ENCODE peak calls at places on chromosomes 3 and 15, in five cellular contexts. One of them, this sample, is unnamed.

GRCh38 chr3:46368569-46368968 is 2.2 kb upstream of the CCR5 start:
- DNase-seq in sigmoid colon: peak
- DNase-seq in HCT116: no peak
- DNase-seq in ovary: no peak
- DNase-seq in NB4: peak
- DNase-seq in this sample: no peak

GRCh38 chr15:73375755-73376305 is 7.1 kb upstream of the HCN4 start:
- DNase-seq in HCT116: no peak
- DNase-seq in ovary: no peak
- DNase-seq in NB4: no peak
- DNase-seq in sigmoid colon: no peak
- DNase-seq in this sample: no peak

GRCh38 chr3:34017757-34018156 is 219.3 kb downstream of the PDCD6IP start:
- DNase-seq in HCT116: no peak
- DNase-seq in ovary: no peak
- DNase-seq in sigmoid colon: no peak
- DNase-seq in NB4: no peak
- DNase-seq in this sample: no peak

GRCh38 chr3:123278446-123278845 is 76.7 kb downstream of the SEC22A start:
- DNase-seq in HCT116: no peak
- DNase-seq in ovary: no peak
- DNase-seq in sigmoid colon: no peak
- DNase-seq in NB4: no peak
- DNase-seq in this sample: no peak

GRCh38 chr15:25246641-25247417 is 192.0 kb downstream of the UBE3A start:
- DNase-seq in sigmoid colon: peak
- DNase-seq in HCT116: no peak
- DNase-seq in NB4: no peak
- DNase-seq in ovary: peak
- DNase-seq in this sample: no peak

GRCh38 chr3:181920409-181920808 is 208.7 kb downstream of the SOX2 start:
- DNase-seq in ovary: no peak
- DNase-seq in NB4: no peak
- DNase-seq in sigmoid colon: no peak
- DNase-seq in HCT116: no peak
- DNase-seq in this sample: no peak

GRCh38 chr3:127699098-127699945 is 26.6 kb downstream of the ABTB1 start:
- DNase-seq in HCT116: no peak
- DNase-seq in sigmoid colon: no peak
- DNase-seq in ovary: no peak
- DNase-seq in NB4: no peak
- DNase-seq in this sample: no peak

GRCh38 chr3:25604107-25604805 is 60.5 kb downstream of the TOP2B start:
- DNase-seq in NB4: peak
- DNase-seq in HCT116: no peak
- DNase-seq in ovary: no peak
- DNase-seq in sigmoid colon: no peak
- DNase-seq in this sample: no peak

GRCh38 chr3:73226026-73226425 is 164.6 kb downstream of the EBLN2 start:
- DNase-seq in ovary: no peak
- DNase-seq in HCT116: no peak
- DNase-seq in NB4: no peak
- DNase-seq in sigmoid colon: no peak
- DNase-seq in this sample: no peak

GRCh38 chr3:180913582-180914404 is 1.3 kb downstream of the FXR1 start:
- DNase-seq in HCT116: no peak
- DNase-seq in ovary: no peak
- DNase-seq in NB4: no peak
- DNase-seq in sigmoid colon: no peak
- DNase-seq in this sample: no peak

GRCh38 chr3:159604151-159604581 is 384.5 kb upstream of the IL12A start:
- DNase-seq in sigmoid colon: no peak
- DNase-seq in ovary: no peak
- DNase-seq in NB4: no peak
- DNase-seq in HCT116: no peak
- DNase-seq in this sample: no peak

GRCh38 chr3:15858547-15859506 is 61.0 kb upstream of the ANKRD28 start:
- DNase-seq in sigmoid colon: no peak
- DNase-seq in HCT116: no peak
- DNase-seq in NB4: peak
- DNase-seq in ovary: peak
- DNase-seq in this sample: peak

GRCh38 chr3:40323946-40324345 is 14.4 kb downstream of the EIF1B start:
- DNase-seq in NB4: no peak
- DNase-seq in sigmoid colon: no peak
- DNase-seq in ovary: no peak
- DNase-seq in HCT116: no peak
- DNase-seq in this sample: no peak

GRCh38 chr3:182241777-182242556 is 530.2 kb downstream of the SOX2 start:
- DNase-seq in ovary: peak
- DNase-seq in HCT116: no peak
- DNase-seq in NB4: no peak
- DNase-seq in sigmoid colon: peak
- DNase-seq in this sample: no peak

GRCh38 chr3:10116138-10116460 is 624 bp downstream of the BRK1 start:
- DNase-seq in sigmoid colon: no peak
- DNase-seq in NB4: peak
- DNase-seq in HCT116: no peak
- DNase-seq in ovary: no peak
- DNase-seq in this sample: peak

GRCh38 chr3:88661433-88661824 is 446.0 kb upstream of the EPHA3 start:
- DNase-seq in HCT116: no peak
- DNase-seq in NB4: no peak
- DNase-seq in sigmoid colon: no peak
- DNase-seq in ovary: no peak
- DNase-seq in this sample: no peak

GRCh38 chr3:33146791-33147445 is 33.1 kb downstream of the CRTAP start:
- DNase-seq in HCT116: no peak
- DNase-seq in ovary: no peak
- DNase-seq in NB4: no peak
- DNase-seq in sigmoid colon: no peak
- DNase-seq in this sample: no peak

GRCh38 chr15:66482539-66482938 is 15.0 kb downstream of the SNAPC5 start:
- DNase-seq in sigmoid colon: no peak
- DNase-seq in HCT116: no peak
- DNase-seq in ovary: no peak
- DNase-seq in NB4: no peak
- DNase-seq in this sample: no peak

GRCh38 chr3:172156309-172156998 is 117.1 kb downstream of the FNDC3B start:
- DNase-seq in NB4: no peak
- DNase-seq in sigmoid colon: no peak
- DNase-seq in HCT116: peak
- DNase-seq in ovary: no peak
- DNase-seq in this sample: no peak

GRCh38 chr3:13106308-13106970 is 33.2 kb upstream of the IQSEC1 start:
- DNase-seq in ovary: no peak
- DNase-seq in sigmoid colon: peak
- DNase-seq in HCT116: no peak
- DNase-seq in NB4: no peak
- DNase-seq in this sample: peak

GRCh38 chr15:88385078-88385700 is 82.0 kb downstream of the MRPL46 start:
- DNase-seq in sigmoid colon: no peak
- DNase-seq in ovary: no peak
- DNase-seq in HCT116: no peak
- DNase-seq in NB4: no peak
- DNase-seq in this sample: peak

GRCh38 chr15:62847900-62848489 is 194.6 kb upstream of the TPM1 start:
- DNase-seq in NB4: peak
- DNase-seq in sigmoid colon: peak
- DNase-seq in HCT116: peak
- DNase-seq in ovary: peak
- DNase-seq in this sample: no peak

GRCh38 chr3:99920530-99921376 is 103.1 kb downstream of the CMSS1 start:
- DNase-seq in sigmoid colon: peak
- DNase-seq in NB4: peak
- DNase-seq in HCT116: no peak
- DNase-seq in ovary: peak
- DNase-seq in this sample: no peak

GRCh38 chr3:188295876-188296275 is 141.9 kb downstream of the LPP start:
- DNase-seq in sigmoid colon: no peak
- DNase-seq in NB4: no peak
- DNase-seq in HCT116: no peak
- DNase-seq in ovary: no peak
- DNase-seq in this sample: no peak

GRCh38 chr3:57019057-57019456 is 41.4 kb upstream of the SPATA12 start:
- DNase-seq in sigmoid colon: no peak
- DNase-seq in ovary: no peak
- DNase-seq in HCT116: no peak
- DNase-seq in NB4: no peak
- DNase-seq in this sample: no peak

GRCh38 chr3:59426851-59427565 is 377.2 kb upstream of the CFAP20DC start:
- DNase-seq in sigmoid colon: no peak
- DNase-seq in NB4: peak
- DNase-seq in ovary: no peak
- DNase-seq in HCT116: no peak
- DNase-seq in this sample: no peak

GRCh38 chr3:56999547-56999946 is 60.9 kb upstream of the SPATA12 start:
- DNase-seq in NB4: no peak
- DNase-seq in HCT116: no peak
- DNase-seq in sigmoid colon: no peak
- DNase-seq in ovary: no peak
- DNase-seq in this sample: no peak

GRCh38 chr15:96070636-96071035 is 259.9 kb upstream of the NR2F2 start:
- DNase-seq in NB4: no peak
- DNase-seq in HCT116: no peak
- DNase-seq in ovary: no peak
- DNase-seq in sigmoid colon: no peak
- DNase-seq in this sample: no peak

GRCh38 chr3:134976948-134977347 is 181.9 kb downstream of the EPHB1 start:
- DNase-seq in ovary: no peak
- DNase-seq in sigmoid colon: no peak
- DNase-seq in NB4: peak
- DNase-seq in HCT116: no peak
- DNase-seq in this sample: no peak

GRCh38 chr3:81440666-81441065 is 320.8 kb downstream of the GBE1 start:
- DNase-seq in sigmoid colon: no peak
- DNase-seq in ovary: no peak
- DNase-seq in HCT116: no peak
- DNase-seq in NB4: no peak
- DNase-seq in this sample: no peak

GRCh38 chr3:126895178-126896066 is 87.5 kb upstream of the PLXNA1 start:
- DNase-seq in HCT116: no peak
- DNase-seq in sigmoid colon: no peak
- DNase-seq in NB4: no peak
- DNase-seq in ovary: peak
- DNase-seq in this sample: no peak

GRCh38 chr15:74269362-74270035 is 33.4 kb downstream of the CCDC33 start:
- DNase-seq in HCT116: no peak
- DNase-seq in sigmoid colon: no peak
- DNase-seq in NB4: no peak
- DNase-seq in ovary: no peak
- DNase-seq in this sample: no peak

GRCh38 chr15:68576253-68577236 is 2.2 kb upstream of the CORO2B start:
- DNase-seq in HCT116: no peak
- DNase-seq in sigmoid colon: no peak
- DNase-seq in NB4: no peak
- DNase-seq in ovary: no peak
- DNase-seq in this sample: no peak

GRCh38 chr15:70016511-70016994 is 81.2 kb downstream of the TLE3 start:
- DNase-seq in ovary: no peak
- DNase-seq in NB4: no peak
- DNase-seq in sigmoid colon: no peak
- DNase-seq in HCT116: no peak
- DNase-seq in this sample: no peak
- TF ChIP-seq POLR2A in ovary: no peak
- TF ChIP-seq POLR2A in NB4: no peak
- TF ChIP-seq POLR2A in sigmoid colon: no peak
- TF ChIP-seq POLR2A in HCT116: no peak
- TF ChIP-seq POLR2A in this sample: no peak

GRCh38 chr3:30670292-30670691 is 63.9 kb downstream of the TGFBR2 start:
- DNase-seq in NB4: no peak
- DNase-seq in HCT116: no peak
- DNase-seq in sigmoid colon: no peak
- DNase-seq in ovary: no peak
- DNase-seq in this sample: no peak

GRCh38 chr3:30673425-30674341 is 67.3 kb downstream of the TGFBR2 start:
- DNase-seq in sigmoid colon: no peak
- DNase-seq in NB4: peak
- DNase-seq in HCT116: no peak
- DNase-seq in ovary: no peak
- DNase-seq in this sample: no peak

GRCh38 chr3:30672959-30673358 is 66.6 kb downstream of the TGFBR2 start:
- DNase-seq in sigmoid colon: no peak
- DNase-seq in ovary: peak
- DNase-seq in HCT116: no peak
- DNase-seq in NB4: no peak
- DNase-seq in this sample: no peak

GRCh38 chr3:30671527-30672286 is 65.3 kb downstream of the TGFBR2 start:
- DNase-seq in HCT116: no peak
- DNase-seq in NB4: no peak
- DNase-seq in ovary: no peak
- DNase-seq in sigmoid colon: no peak
- DNase-seq in this sample: no peak

GRCh38 chr3:30672287-30672735 is 65.9 kb downstream of the TGFBR2 start:
- DNase-seq in ovary: no peak
- DNase-seq in NB4: no peak
- DNase-seq in HCT116: no peak
- DNase-seq in sigmoid colon: no peak
- DNase-seq in this sample: no peak
- TF ChIP-seq POLR2A in ovary: no peak
- TF ChIP-seq POLR2A in NB4: no peak
- TF ChIP-seq POLR2A in HCT116: no peak
- TF ChIP-seq POLR2A in sigmoid colon: no peak
- TF ChIP-seq POLR2A in this sample: no peak

DNA sequence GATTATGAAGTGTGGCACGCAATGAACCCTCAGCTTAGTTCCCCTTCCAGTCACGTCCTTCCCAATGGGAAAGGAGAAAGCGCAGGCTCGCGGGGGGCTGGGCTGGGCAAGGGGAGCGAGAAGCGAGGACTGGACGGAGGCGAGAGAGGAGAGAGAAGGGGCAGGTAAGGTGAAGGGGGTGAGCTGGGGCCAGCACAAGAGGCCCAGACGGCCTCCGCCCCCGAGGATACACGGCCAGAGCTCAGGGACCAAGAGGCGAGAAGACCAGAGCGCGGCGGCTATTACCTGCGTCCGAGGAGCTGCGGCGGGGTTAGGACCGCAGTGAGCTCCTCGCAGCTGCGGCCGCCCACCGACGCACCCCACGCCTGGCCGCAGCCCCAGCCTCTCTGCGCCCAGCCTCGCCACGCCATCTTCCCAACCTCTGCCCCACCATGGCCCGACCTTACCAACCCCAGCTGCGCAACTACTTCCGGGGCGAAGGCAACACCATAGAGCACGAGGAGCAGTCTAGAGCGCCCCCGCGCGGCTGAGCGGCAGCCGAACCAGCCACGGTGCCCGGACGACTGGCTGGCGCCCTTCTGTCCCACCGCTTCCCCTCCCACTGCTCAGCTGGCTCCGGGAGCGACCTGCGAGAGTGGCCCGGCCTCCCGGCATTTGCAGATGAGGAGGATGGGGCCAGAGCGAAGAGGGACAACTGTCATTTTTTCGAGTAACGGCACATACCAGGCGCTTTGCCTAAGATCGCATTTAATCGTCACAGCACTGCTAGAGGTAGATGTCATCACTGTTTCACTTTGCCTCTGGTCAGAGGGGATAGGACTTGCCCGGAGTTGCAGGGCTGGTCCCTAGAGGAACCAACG is at the start of gene PARL:
- DNase-seq in HCT116: peak
- DNase-seq in sigmoid colon: peak
- DNase-seq in NB4: peak
- DNase-seq in ovary: peak
- DNase-seq in this sample: peak
- TF ChIP-seq POLR2A in HCT116: peak
- TF ChIP-seq POLR2A in sigmoid colon: no peak
- TF ChIP-seq POLR2A in NB4: peak
- TF ChIP-seq POLR2A in ovary: no peak
- TF ChIP-seq POLR2A in this sample: peak

GRCh38 chr3:78832785-78833204 is 935.0 kb downstream of the ROBO1 start:
- DNase-seq in HCT116: no peak
- DNase-seq in NB4: no peak
- DNase-seq in ovary: no peak
- DNase-seq in sigmoid colon: no peak
- DNase-seq in this sample: no peak
- TF ChIP-seq POLR2A in HCT116: no peak
- TF ChIP-seq POLR2A in NB4: no peak
- TF ChIP-seq POLR2A in ovary: no peak
- TF ChIP-seq POLR2A in sigmoid colon: no peak
- TF ChIP-seq POLR2A in this sample: no peak